ENCODE peak calls at places on chromosomes 12 and 14, in five cellular contexts. Y is heart left ventricle, K is coronary artery, T is ovary, J is mammary epithelial cell. R is an unnamed sample.

GRCh38 chr14:104100171-104101085 is 14.9 kb downstream of the ASPG start:
- DNase-seq in Y (no peak), K (no peak), T (no peak), J (no peak), R (no peak)

GRCh38 chr14:20415723-20416622 is 2.7 kb upstream of the TEP1 start:
- DNase-seq in Y (no peak), K (no peak), T (no peak), J (peak), R (peak)

GRCh38 chr12:100675432-100675831 is 101.9 kb downstream of the GAS2L3 start:
- DNase-seq in Y (peak), K (no peak), T (peak), J (peak), R (peak)

GRCh38 chr12:45192041-45192695 is 23.7 kb upstream of the ANO6 start:
- DNase-seq in Y (no peak), K (no peak), T (no peak), J (peak), R (peak)

GRCh38 chr14:32319368-32320049 is 9.6 kb upstream of the AKAP6 start:
- DNase-seq in Y (no peak), K (no peak), T (no peak), J (peak), R (peak)

GRCh38 chr12:68934392-68934791 is 1.4 kb upstream of the CPM start:
- DNase-seq in Y (no peak), K (no peak), T (no peak), J (no peak), R (no peak)

GRCh38 chr14:32933943-32934890 is 4.5 kb upstream of the NPAS3 start:
- DNase-seq in Y (peak), K (no peak), T (peak), J (peak), R (peak)

GRCh38 chr12:52976574-52977071 is 27.7 kb downstream of the KRT18 start:
- DNase-seq in Y (no peak), K (no peak), T (no peak), J (no peak), R (no peak)

GRCh38 chr12:28425531-28425930 is 235.3 kb downstream of the CCDC91 start:
- DNase-seq in Y (no peak), K (no peak), T (no peak), J (no peak), R (no peak)

GRCh38 chr12:46487567-46488131 is 115.1 kb upstream of the SLC38A2 start:
- DNase-seq in Y (no peak), K (no peak), T (no peak), J (no peak), R (no peak)

GRCh38 chr12:89469361-89469760 is 55.2 kb downstream of the GALNT4 start:
- DNase-seq in Y (no peak), K (no peak), T (no peak), J (peak), R (peak)

GRCh38 chr12:117890137-117890536 is 78.7 kb downstream of the KSR2 start:
- DNase-seq in Y (no peak), K (no peak), T (no peak), J (no peak), R (no peak)

GRCh38 chr14:105166571-105167302 is 1.8 kb downstream of the JAG2 start:
- DNase-seq in Y (no peak), K (no peak), T (no peak), J (peak), R (no peak)

GRCh38 chr14:55448146-55448614 is 7.8 kb upstream of the TBPL2 start:
- DNase-seq in Y (no peak), K (no peak), T (no peak), J (peak), R (peak)

GRCh38 chr12:116122639-116123038 is 154.9 kb downstream of the MED13L start:
- DNase-seq in Y (no peak), K (no peak), T (no peak), J (no peak), R (no peak)

GRCh38 chr12:76623929-76624328 is 64.4 kb upstream of the OSBPL8 start:
- DNase-seq in Y (no peak), K (no peak), T (no peak), J (peak), R (peak)

GRCh38 chr12:76489737-76490136 is 69.8 kb downstream of the OSBPL8 start:
- DNase-seq in Y (no peak), K (no peak), T (no peak), J (no peak), R (peak)

GRCh38 chr14:35963209-35963608 is 137.1 kb downstream of the BRMS1L start:
- DNase-seq in Y (no peak), K (no peak), T (no peak), J (no peak), R (peak)

GRCh38 chr12:22904485-22904884 is 279.5 kb downstream of the ETNK1 start:
- DNase-seq in Y (no peak), K (no peak), T (no peak), J (no peak), R (no peak)

GRCh38 chr14:103121161-103121845 is 2.0 kb upstream of the TNFAIP2 start:
- DNase-seq in Y (peak), K (peak), T (no peak), J (no peak), R (peak)

GRCh38 chr14:32298346-32298745 is 30.8 kb upstream of the AKAP6 start:
- DNase-seq in Y (no peak), K (no peak), T (no peak), J (no peak), R (peak)

GRCh38 chr12:8844665-8845064 is 22.2 kb downstream of the A2ML1 start:
- DNase-seq in Y (peak), K (no peak), T (peak), J (no peak), R (peak)

GRCh38 chr12:132025526-132025925 is 75.8 kb downstream of the EP400 start:
- DNase-seq in Y (no peak), K (no peak), T (no peak), J (no peak), R (no peak)

GRCh38 chr12:118033331-118033730 is 16.8 kb downstream of the RFC5 start:
- DNase-seq in Y (no peak), K (no peak), T (no peak), J (no peak), R (no peak)

GRCh38 chr14:49946320-49947141 is 53.6 kb downstream of the ARF6 start:
- DNase-seq in Y (no peak), K (no peak), T (no peak), J (peak), R (peak)

GRCh38 chr12:111975161-111975931 is 37.6 kb downstream of the TMEM116 start:
- DNase-seq in Y (no peak), K (no peak), T (no peak), J (peak), R (peak)

GRCh38 chr12:113003631-113004030 is 25.3 kb downstream of the OAS2 start:
- DNase-seq in Y (no peak), K (no peak), T (no peak), J (no peak), R (no peak)

GRCh38 chr12:113006641-113007040 is 28.3 kb downstream of the OAS2 start:
- DNase-seq in Y (no peak), K (no peak), T (no peak), J (no peak), R (no peak)

GRCh38 chr12:113005759-113006158 is 27.4 kb downstream of the OAS2 start:
- DNase-seq in Y (no peak), K (peak), T (no peak), J (no peak), R (peak)

GRCh38 chr12:113010701-113011100 is 32.4 kb downstream of the OAS2 start:
- DNase-seq in Y (no peak), K (no peak), T (no peak), J (no peak), R (no peak)

DNA sequence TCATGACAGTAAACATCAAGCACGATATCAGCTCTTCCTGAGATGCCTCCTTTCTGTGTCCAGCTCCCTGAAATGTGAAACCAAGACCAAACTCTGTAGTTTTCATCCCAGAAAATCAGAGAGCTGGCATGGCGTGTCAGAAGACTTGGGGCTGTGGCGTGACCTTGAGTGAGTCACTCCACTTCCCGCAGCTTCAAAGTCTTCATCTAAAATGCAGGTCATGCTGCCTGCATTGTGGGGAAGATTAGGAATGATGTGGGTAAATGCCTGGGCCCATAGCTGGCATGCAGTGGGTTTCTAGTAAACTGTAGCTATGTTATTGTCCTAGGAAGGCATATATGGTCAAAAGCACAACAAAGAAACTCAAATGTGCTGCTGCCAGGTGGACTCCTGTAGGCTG is 28.8 kb downstream of the OAS2 start:
- DNase-seq in Y (no peak), K (no peak), T (no peak), J (peak), R (peak)
- H3K4me3 ChIP-seq in Y (no peak), K (no peak), T (no peak), J (no peak), R (no peak)

GRCh38 chr14:100317897-100318808 is 5.0 kb upstream of the SLC25A47 start:
- DNase-seq in Y (peak), K (no peak), T (peak), J (no peak), R (peak)
- TF ChIP-seq CTCF in Y (peak), K (peak), T (peak), J (peak), R (peak)

DNA sequence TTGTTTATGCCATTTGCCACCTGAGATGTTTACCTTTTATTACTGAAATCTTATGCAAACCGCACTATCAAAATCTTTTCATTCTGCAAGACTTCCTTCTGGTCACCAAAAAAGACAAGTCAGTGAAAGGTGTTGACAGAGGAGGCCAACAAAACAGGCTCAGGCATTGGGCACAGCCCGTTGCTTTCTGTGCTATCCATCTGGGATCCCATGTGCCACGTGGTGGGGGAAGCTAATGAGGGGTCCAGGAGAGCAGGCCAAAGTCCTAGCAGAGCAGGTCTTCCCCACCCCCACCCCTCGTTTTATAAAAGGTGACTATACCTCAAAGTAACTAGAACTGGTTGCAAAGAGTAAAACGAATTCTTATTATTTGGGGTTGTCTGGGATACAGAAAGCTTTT is 1.2 kb downstream of the ALDH1L2 start:
- DNase-seq in Y (no peak), K (no peak), T (no peak), J (no peak), R (peak)
- H3K4me3 ChIP-seq in Y (peak), K (peak), T (no peak), J (peak), R (peak)

GRCh38 chr12:19971396-19971802 is 396.9 kb upstream of the PDE3A start:
- DNase-seq in Y (no peak), K (no peak), T (no peak), J (no peak), R (peak)
- TF ChIP-seq CTCF in Y (no peak), K (no peak), T (no peak), J (no peak), R (no peak)

GRCh38 chr12:870378-870777 is 79.1 kb downstream of the RAD52 start:
- DNase-seq in Y (no peak), K (no peak), T (no peak), J (no peak), R (no peak)
- H3K4me3 ChIP-seq in Y (no peak), K (no peak), T (no peak), J (no peak), R (no peak)

GRCh38 chr12:49750027-49750977 is 8.9 kb downstream of the TMBIM6 start:
- DNase-seq in Y (no peak), K (no peak), T (no peak), J (peak), R (peak)
- TF ChIP-seq CTCF in Y (no peak), K (no peak), T (no peak), J (peak), R (no peak)

DNA sequence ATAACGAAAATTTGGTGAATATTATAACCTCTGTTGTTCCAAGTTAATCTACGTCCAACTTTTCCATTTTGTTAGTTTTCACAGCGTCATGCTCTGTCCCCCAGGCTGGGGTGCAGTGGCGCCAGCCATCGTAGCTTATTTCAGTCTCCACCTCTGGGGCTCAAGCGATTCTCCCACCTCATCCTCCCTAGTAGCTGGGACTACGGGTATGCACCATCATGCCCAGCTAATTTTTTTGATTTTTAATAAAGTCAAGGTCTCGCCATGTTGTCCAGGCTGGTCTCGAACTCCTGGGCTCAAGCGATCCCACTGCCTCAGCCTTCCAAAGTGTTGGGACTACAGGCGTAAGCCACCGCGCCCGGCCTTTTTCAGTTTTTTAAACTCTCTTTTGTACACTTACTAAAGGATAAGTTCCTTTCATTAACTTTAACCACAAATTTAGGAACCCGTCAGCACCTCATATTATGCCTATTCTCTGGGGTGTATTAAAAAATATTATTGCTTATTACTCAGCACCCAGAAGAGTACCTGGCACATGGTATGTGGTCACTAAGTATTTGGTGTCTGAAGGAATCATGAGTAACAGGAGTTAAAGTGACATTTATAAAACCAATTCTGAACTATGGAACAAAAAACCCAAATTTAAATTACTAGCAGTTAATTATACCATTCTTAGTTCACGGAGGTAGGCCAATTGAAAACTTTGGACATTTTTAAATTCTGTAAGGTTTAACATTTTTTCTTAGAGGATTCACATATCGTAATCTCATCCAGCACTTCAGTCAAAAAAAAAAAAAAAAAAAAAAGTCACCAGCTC is 925 bp upstream of the MIPOL1 start:
- DNase-seq in Y (no peak), K (no peak), T (no peak), J (peak), R (peak)
- H3K4me3 ChIP-seq in Y (peak), K (peak), T (peak), J (peak), R (peak)

GRCh38 chr14:60272177-60272576 is 23.2 kb downstream of the PPM1A start:
- DNase-seq in Y (no peak), K (no peak), T (no peak), J (no peak), R (no peak)

GRCh38 chr14:60265163-60265562 is 16.1 kb downstream of the PPM1A start:
- DNase-seq in Y (no peak), K (no peak), T (no peak), J (no peak), R (no peak)

DNA sequence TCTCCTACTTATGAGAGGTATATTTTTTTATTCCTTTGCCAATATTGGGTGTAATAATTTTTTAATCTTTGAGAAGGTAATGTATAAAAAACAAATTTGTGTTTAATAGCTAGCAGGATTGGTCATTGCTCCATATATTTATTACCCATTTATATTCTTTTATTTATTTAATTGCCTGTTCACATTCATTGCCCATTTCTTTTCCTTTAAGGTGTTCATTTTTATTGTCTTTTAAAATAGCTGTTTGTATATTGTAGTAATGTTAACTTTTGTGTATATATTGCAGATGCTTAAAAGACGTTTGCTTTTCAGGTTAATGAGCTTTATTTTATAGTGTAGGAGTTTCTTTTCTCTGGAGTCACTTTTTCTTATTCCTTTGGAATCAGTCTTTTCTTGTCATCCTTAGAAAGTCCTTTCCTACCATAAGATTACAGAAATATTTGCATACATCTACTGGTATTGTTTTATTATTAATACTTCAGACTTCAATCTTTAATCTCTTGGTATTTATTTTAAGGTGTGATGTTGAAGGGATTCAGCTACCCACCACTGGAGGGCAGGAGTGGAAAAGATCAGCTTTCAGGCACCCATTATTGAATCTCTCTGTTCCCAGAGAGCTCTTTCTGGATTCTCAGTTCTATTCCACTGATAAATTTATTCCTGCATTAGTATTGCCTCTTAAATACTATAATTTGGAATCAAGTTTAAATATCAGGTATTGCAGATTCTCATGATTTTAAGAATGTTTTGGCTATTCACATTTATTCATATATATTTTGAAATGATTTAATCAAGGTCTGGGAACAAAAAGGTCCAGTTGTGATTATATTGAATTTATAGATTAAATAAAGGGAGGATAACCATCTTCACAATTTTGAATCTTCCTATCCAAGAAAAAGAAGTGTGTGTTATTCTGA is 17.3 kb downstream of the PPM1A start:
- DNase-seq in Y (no peak), K (no peak), T (no peak), J (peak), R (peak)
- TF ChIP-seq CTCF in Y (peak), K (no peak), T (no peak), J (peak), R (peak)

GRCh38 chr12:13534645-13535398 is 338.3 kb downstream of the EMP1 start:
- DNase-seq in Y (peak), K (no peak), T (no peak), J (peak), R (peak)
- H3K4me3 ChIP-seq in Y (peak), K (peak), T (no peak), J (no peak), R (no peak)

GRCh38 chr12:6205144-6205539 is 4.9 kb downstream of the CD9 start:
- DNase-seq in Y (peak), K (no peak), T (peak), J (no peak), R (no peak)

GRCh38 chr12:6202846-6203245 is 2.6 kb downstream of the CD9 start:
- DNase-seq in Y (no peak), K (no peak), T (no peak), J (no peak), R (no peak)

GRCh38 chr12:6205761-6206160 is 5.6 kb downstream of the CD9 start:
- DNase-seq in Y (no peak), K (no peak), T (no peak), J (no peak), R (no peak)

GRCh38 chr12:6206327-6206726 is 6.1 kb downstream of the CD9 start:
- DNase-seq in Y (no peak), K (no peak), T (no peak), J (no peak), R (no peak)

GRCh38 chr12:6204533-6205143 is 4.4 kb downstream of the CD9 start:
- DNase-seq in Y (no peak), K (no peak), T (no peak), J (no peak), R (no peak)
- TF ChIP-seq CTCF in Y (no peak), K (no peak), T (no peak), J (peak), R (no peak)